ENCODE peak calls at places on chromosome 14, in seven cellular contexts. X is HepG2, D is heart left ventricle, L is IMR-90, T is uterus, Q is H4, Z is neuronal stem cell. N is an unnamed sample.

GRCh38 chr14:72741836-72742681 is 151.8 kb downstream of the DPF3 start:
- DNase-seq in L (no peak), T (no peak), Q (no peak), X (no peak), D (no peak), Z (no peak), N (no peak)

GRCh38 chr14:51844482-51844881 is 15.9 kb upstream of the GNG2 start:
- DNase-seq in L (no peak), Z (no peak), X (no peak), Q (no peak), D (no peak), T (no peak), N (no peak)

GRCh38 chr14:93029911-93030555 is 85.7 kb downstream of the ITPK1 start:
- DNase-seq in Z (no peak), L (peak), D (no peak), X (no peak), Q (no peak), T (no peak), N (no peak)

GRCh38 chr14:105281354-105282097 is 19.3 kb downstream of the BRF1 start:
- DNase-seq in Z (peak), Q (no peak), D (no peak), X (peak), T (no peak), L (peak), N (peak)

GRCh38 chr14:106522990-106523389 is 996.6 kb downstream of the TMEM121 start:
- DNase-seq in D (no peak), Q (no peak), Z (no peak), T (no peak), X (no peak), L (no peak), N (no peak)

GRCh38 chr14:72444701-72445100 is 449.2 kb downstream of the DPF3 start:
- DNase-seq in Q (peak), D (no peak), L (peak), X (no peak), T (no peak), Z (no peak), N (no peak)

GRCh38 chr14:24911324-24912095 is 138.4 kb downstream of the STXBP6 start:
- DNase-seq in D (no peak), L (peak), Z (no peak), X (no peak), T (no peak), Q (peak), N (peak)

GRCh38 chr14:88775532-88775931 is 17.2 kb downstream of the EML5 start:
- DNase-seq in D (no peak), L (no peak), T (no peak), X (no peak), Z (no peak), Q (no peak), N (no peak)

GRCh38 chr14:68278568-68279436 is 459.2 kb downstream of the RAD51B start:
- DNase-seq in Q (peak), D (no peak), X (peak), T (no peak), Z (no peak), L (peak), N (peak)

GRCh38 chr14:105582639-105583038 is 56.3 kb downstream of the TMEM121 start:
- DNase-seq in X (peak), D (no peak), Z (no peak), T (no peak), L (peak), Q (no peak), N (peak)

GRCh38 chr14:50520947-50521815 is 11.2 kb downstream of the MAP4K5 start:
- DNase-seq in X (no peak), L (peak), D (no peak), Q (no peak), T (no peak), Z (no peak), N (peak)

GRCh38 chr14:30443368-30444007 is 115.5 kb upstream of the G2E3 start:
- DNase-seq in X (peak), D (no peak), L (peak), T (no peak), Q (peak), Z (peak), N (peak)

GRCh38 chr14:50230601-50231474 is 540 bp downstream of the SOS2 start:
- DNase-seq in X (peak), Z (no peak), Q (peak), T (peak), D (peak), L (peak), N (peak)

GRCh38 chr14:42475289-42475688 is 868.6 kb downstream of the LRFN5 start:
- DNase-seq in L (no peak), Z (no peak), Q (no peak), X (no peak), D (no peak), T (no peak), N (no peak)

GRCh38 chr14:20934148-20934762 is 21.0 kb upstream of the RNASE2 start:
- DNase-seq in X (no peak), T (no peak), Z (peak), D (peak), Q (no peak), L (no peak), N (no peak)

GRCh38 chr14:23301969-23302289 is 730 bp downstream of the PPP1R3E start:
- DNase-seq in X (no peak), T (no peak), D (no peak), Q (no peak), Z (no peak), L (no peak), N (no peak)

GRCh38 chr14:71139058-71139946 is 232.0 kb downstream of the PCNX1 start:
- DNase-seq in X (peak), Z (peak), T (peak), Q (peak), L (peak), D (peak), N (peak)

GRCh38 chr14:104384776-104385071 is 194.8 kb upstream of the C14orf180 start:
- DNase-seq in X (no peak), Q (no peak), L (no peak), D (no peak), Z (no peak), T (no peak), N (no peak)

GRCh38 chr14:22848391-22849164 is 12.2 kb downstream of the MMP14 start:
- DNase-seq in T (peak), Z (no peak), X (no peak), D (peak), Q (peak), L (peak), N (peak)

GRCh38 chr14:61322011-61322798 is 826 bp downstream of the PRKCH start:
- DNase-seq in T (no peak), L (no peak), X (no peak), Q (no peak), Z (no peak), D (peak), N (no peak)

N was measured in astrocyte of the spinal cord.